ENCODE peak calls at places on chromosomes 4 and X, in four cellular contexts. B, Q, H and O are unnamed samples.

GRCh38 chr4:6440506-6441201 is 31.8 kb downstream of the PPP2R2C start:
- DNase-seq in B (no peak), Q (no peak), H (no peak), O (no peak)

GRCh38 chr4:37973481-37973880 is 13.3 kb downstream of the PTTG2 start:
- DNase-seq in B (no peak), Q (no peak), H (no peak), O (no peak)

GRCh38 chrX:152896450-152896849 is 1.4 kb upstream of the ZNF185 start:
- DNase-seq in B (no peak), Q (no peak), H (no peak), O (no peak)

GRCh38 chr4:14701896-14702295 is 300.4 kb upstream of the CPEB2 start:
- DNase-seq in B (no peak), Q (no peak), H (no peak), O (no peak)

GRCh38 chr4:100190643-100191600 is 654 bp upstream of the DDIT4L start:
- DNase-seq in B (no peak), Q (peak), H (no peak), O (no peak)

GRCh38 chr4:85807247-85807915 is 332.4 kb downstream of the ARHGAP24 start:
- DNase-seq in B (no peak), Q (no peak), H (no peak), O (no peak)

GRCh38 chrX:107684956-107685385 is 56.7 kb downstream of the PRPS1 start:
- DNase-seq in B (no peak), Q (no peak), H (no peak), O (no peak)

GRCh38 chr4:153222790-153223417 is 18.7 kb downstream of the TRIM2 start:
- DNase-seq in B (no peak), Q (peak), H (peak), O (no peak)

GRCh38 chr4:99324978-99325377 is 3.8 kb upstream of the ADH1B start:
- DNase-seq in B (no peak), Q (no peak), H (no peak), O (no peak)

GRCh38 chrX:130170752-130171445 is 863 bp upstream of the RAB33A start:
- DNase-seq in B (peak), Q (peak), H (peak), O (peak)

GRCh38 chrX:147351644-147352043 is 537.1 kb upstream of the CXorf51A start:
- DNase-seq in B (no peak), Q (no peak), H (no peak), O (no peak)

GRCh38 chr4:12488672-12489071 is 995.5 kb downstream of the RAB28 start:
- DNase-seq in B (no peak), Q (no peak), H (no peak), O (no peak)

GRCh38 chrX:20374866-20375530 is 108.3 kb upstream of the RPS6KA3 start:
- DNase-seq in B (no peak), Q (no peak), H (no peak), O (no peak)

GRCh38 chr4:102789317-102789717 is 28.5 kb upstream of the MANBA start:
- DNase-seq in B (no peak), Q (no peak), H (no peak), O (no peak)

GRCh38 chr4:85967872-85968271 is 392.0 kb downstream of the MAPK10 start:
- DNase-seq in B (no peak), Q (no peak), H (no peak), O (no peak)

GRCh38 chrX:23127586-23127985 is 127.8 kb downstream of the DDX53 start:
- DNase-seq in B (no peak), Q (no peak), H (no peak), O (no peak)

GRCh38 chr4:113584407-113585150 is 177.0 kb downstream of the CAMK2D start:
- DNase-seq in B (no peak), Q (no peak), H (no peak), O (no peak)

GRCh38 chr4:117889978-117890377 is 144.3 kb upstream of the NDST3 start:
- DNase-seq in B (no peak), Q (no peak), H (no peak), O (no peak)

GRCh38 chr4:76987153-76987562 is 37.6 kb downstream of the SEPTIN11 start:
- DNase-seq in B (no peak), Q (no peak), H (no peak), O (no peak)

GRCh38 chrX:10603612-10604011 is 16.8 kb downstream of the MID1 start:
- DNase-seq in B (no peak), Q (no peak), H (no peak), O (no peak)

GRCh38 chrX:33183366-33183765 is 28.0 kb downstream of the DMD start:
- DNase-seq in B (no peak), Q (no peak), H (no peak), O (no peak)

GRCh38 chr4:159764343-159764952 is 661.6 kb downstream of the RAPGEF2 start:
- DNase-seq in B (no peak), Q (no peak), H (no peak), O (no peak)

GRCh38 chrX:129846686-129847085 is 3.0 kb upstream of the ZDHHC9 start:
- DNase-seq in B (no peak), Q (no peak), H (no peak), O (no peak)

GRCh38 chrX:46819136-46819535 is 17.7 kb upstream of the RP2 start:
- DNase-seq in B (no peak), Q (no peak), H (no peak), O (no peak)

GRCh38 chr4:38383646-38384121 is 280.3 kb upstream of the KLF3 start:
- DNase-seq in B (no peak), Q (no peak), H (no peak), O (no peak)

GRCh38 chr4:141654098-141654497 is 17.7 kb downstream of the IL15 start:
- DNase-seq in B (no peak), Q (peak), H (no peak), O (no peak)

GRCh38 chr4:2047031-2047660 is 12.0 kb upstream of the NAT8L start:
- DNase-seq in B (no peak), Q (no peak), H (no peak), O (no peak)

GRCh38 chrX:115539841-115540240 is 21.1 kb upstream of the PLS3 start:
- DNase-seq in B (no peak), Q (no peak), H (no peak), O (no peak)

GRCh38 chr4:98027827-98028226 is 115.4 kb downstream of the STPG2 start:
- DNase-seq in B (no peak), Q (no peak), H (no peak), O (no peak)

GRCh38 chr4:154332681-154333421 is 158.7 kb downstream of the DCHS2 start:
- DNase-seq in B (peak), Q (peak), H (peak), O (peak)

GRCh38 chrX:45903781-45904201 is 641.4 kb downstream of the ZNF674 start:
- DNase-seq in B (no peak), Q (peak), H (no peak), O (no peak)

GRCh38 chr4:83308672-83309071 is 24.1 kb upstream of the COQ2 start:
- DNase-seq in B (no peak), Q (peak), H (no peak), O (no peak)

GRCh38 chr4:15348236-15348635 is 79.6 kb upstream of the C1QTNF7 start:
- DNase-seq in B (no peak), Q (no peak), H (no peak), O (no peak)

GRCh38 chrX:19616016-19616415 is 100.7 kb upstream of the MAP3K15 start:
- DNase-seq in B (no peak), Q (no peak), H (no peak), O (no peak)